ENCODE peak calls at places on chromosomes 12 and 14, in four cellular contexts. T is IMR-90, W is H1, V is mesendoderm. L is an unnamed sample.

GRCh38 chr14:103767306-103767894 is 51.8 kb downstream of the ZFYVE21 start:
- DNase-seq in T (peak; percentile 37), W (no peak), V (no peak), L (no peak)

GRCh38 chr12:125185740-125186470 is 120.7 kb downstream of the AACS start:
- DNase-seq in T (peak; percentile 44), W (no peak), V (peak; percentile 93), L (peak; percentile 96)

GRCh38 chr14:103969961-103970360 is 27.6 kb upstream of the RD3L start:
- DNase-seq in T (no peak), W (no peak), V (no peak), L (no peak)

GRCh38 chr12:418432-418831 is 17.0 kb downstream of the CCDC77 start:
- DNase-seq in T (no peak), W (no peak), V (no peak), L (no peak)

GRCh38 chr12:54549774-54550451 is 512 bp downstream of the PDE1B start:
- DNase-seq in T (no peak), W (no peak), V (peak; percentile 37), L (no peak)

GRCh38 chr14:69580009-69580577 is 5.4 kb upstream of the CCDC177 start:
- DNase-seq in T (peak; percentile 96), W (no peak), V (peak; percentile 91), L (peak; percentile 83)

GRCh38 chr14:63269561-63270225 is 49.0 kb downstream of the GPHB5 start:
- DNase-seq in T (no peak), W (no peak), V (no peak), L (no peak)

GRCh38 chr12:124616394-124617343 is 49.3 kb upstream of the NCOR2 start:
- DNase-seq in T (no peak), W (no peak), V (no peak), L (no peak)

GRCh38 chr14:93997933-93998870 is 1.1 kb downstream of the CCDC197 start:
- DNase-seq in T (no peak), W (no peak), V (no peak), L (no peak)

GRCh38 chr14:30125322-30125944 is 197.8 kb upstream of the PRKD1 start:
- DNase-seq in T (no peak), W (no peak), V (no peak), L (no peak)

GRCh38 chr12:12881495-12881894 is 9.9 kb upstream of the GPRC5A start:
- DNase-seq in T (peak; percentile 79), W (no peak), V (no peak), L (no peak)

GRCh38 chr12:132300789-132301722 is 28.3 kb downstream of the GALNT9 start:
- DNase-seq in T (no peak), W (no peak), V (no peak), L (no peak)

GRCh38 chr14:63045612-63046320 is 508 bp upstream of the KCNH5 start:
- DNase-seq in T (peak; percentile 40), W (peak; percentile 44), V (peak; percentile 89), L (peak; percentile 92)

GRCh38 chr12:9319044-9319841 is 111.0 kb upstream of the PZP start:
- DNase-seq in T (no peak), W (no peak), V (no peak), L (no peak)

GRCh38 chr14:81221579-81222102 is 882 bp upstream of the GTF2A1 start:
- DNase-seq in T (peak; percentile 5), W (no peak), V (peak; percentile 50), L (no peak)

GRCh38 chr14:21428930-21429329 is 27.0 kb downstream of the CHD8 start:
- DNase-seq in T (no peak), W (no peak), V (no peak), L (no peak)

GRCh38 chr14:76771432-76771980 is 10.2 kb downstream of the VASH1 start:
- DNase-seq in T (no peak), W (no peak), V (no peak), L (peak; percentile 23)

GRCh38 chr12:58171914-58172313 is 230.5 kb downstream of the ATP23 start:
- DNase-seq in T (peak; percentile 39), W (no peak), V (no peak), L (no peak)

GRCh38 chr14:96104469-96105057 is 65.4 kb downstream of the C14orf132 start:
- DNase-seq in T (peak; percentile 100), W (no peak), V (no peak), L (no peak)

GRCh38 chr12:121578230-121579189 is 2.3 kb downstream of the KDM2B start:
- DNase-seq in T (peak; percentile 21), W (peak; percentile 34), V (peak; percentile 63), L (peak; percentile 66)

GRCh38 chr14:78345346-78345745 is 175.2 kb downstream of the NRXN3 start:
- DNase-seq in T (no peak), W (no peak), V (no peak), L (no peak)

GRCh38 chr14:69625299-69626131 is 14.1 kb downstream of the SUSD6 start:
- DNase-seq in T (peak; percentile 66), W (no peak), V (no peak), L (no peak)

GRCh38 chr12:53951577-53952334 is 2.9 kb upstream of the HOXC12 start:
- DNase-seq in T (no peak), W (no peak), V (no peak), L (no peak)

GRCh38 chr12:105228494-105228893 is 7.5 kb downstream of the APPL2 start:
- DNase-seq in T (peak; percentile 80), W (no peak), V (no peak), L (no peak)

GRCh38 chr14:77265561-77266335 is 5.3 kb downstream of the NGB start:
- DNase-seq in T (no peak), W (no peak), V (no peak), L (no peak)

GRCh38 chr14:88710709-88711108 is 82.0 kb downstream of the EML5 start:
- DNase-seq in T (no peak), W (no peak), V (no peak), L (no peak)

GRCh38 chr14:99190696-99191662 is 81.0 kb downstream of the BCL11B start:
- DNase-seq in T (no peak), W (no peak), V (peak; percentile 32), L (no peak)

GRCh38 chr14:28365510-28365909 is 401.1 kb upstream of the FOXG1 start:
- DNase-seq in T (no peak), W (no peak), V (no peak), L (no peak)

GRCh38 chr12:44422559-44422958 is 453.6 kb downstream of the NELL2 start:
- DNase-seq in T (no peak), W (no peak), V (peak; percentile 28), L (no peak)

GRCh38 chr14:78164226-78164853 is 5.8 kb upstream of the NRXN3 start:
- DNase-seq in T (no peak), W (peak; percentile 50), V (peak; percentile 76), L (peak; percentile 85)

GRCh38 chr14:64293976-64294671 is at the start of gene ESR2:
- DNase-seq in T (peak; percentile 36), W (peak; percentile 3), V (peak; percentile 74), L (peak; percentile 56)

GRCh38 chr12:28583771-28584261 is 393.6 kb downstream of the CCDC91 start:
- DNase-seq in T (peak; percentile 34), W (no peak), V (peak; percentile 4), L (no peak)

GRCh38 chr14:60184597-60185555 is 19.7 kb upstream of the DHRS7 start:
- DNase-seq in T (no peak), W (no peak), V (no peak), L (no peak)

GRCh38 chr12:39103552-39104165 is 198.3 kb upstream of the CPNE8 start:
- DNase-seq in T (no peak), W (no peak), V (peak; percentile 82), L (no peak)

GRCh38 chr14:68047910-68048309 is 228.3 kb downstream of the RAD51B start:
- DNase-seq in T (peak; percentile 77), W (no peak), V (no peak), L (no peak)

GRCh38 chr14:68050177-68050576 is 230.6 kb downstream of the RAD51B start:
- DNase-seq in T (no peak), W (no peak), V (no peak), L (no peak)
- H4K5ac ChIP-seq in T (no peak overlapping the region), W (no peak overlapping the region), V (no peak overlapping the region), L (no peak overlapping the region)

DNA sequence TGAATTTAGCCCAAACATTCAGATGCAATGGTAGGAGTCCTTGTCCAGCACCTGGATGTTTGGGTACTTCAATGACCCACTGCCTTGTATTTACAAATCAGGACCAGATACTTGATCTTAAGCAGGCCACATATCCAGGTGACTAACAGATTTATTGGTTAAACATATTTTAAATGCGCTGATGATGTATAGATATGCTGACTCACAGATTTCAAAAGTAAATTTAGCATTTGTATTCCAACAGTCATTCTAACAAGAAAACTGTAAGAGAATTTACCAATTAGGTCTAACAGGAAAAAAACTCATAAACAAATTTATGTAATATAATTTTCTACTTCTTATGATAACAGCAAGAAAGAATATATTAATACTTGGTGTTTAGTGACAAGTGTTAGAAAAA is 29.4 kb upstream of the MYF6 start:
- DNase-seq in T (no peak), W (no peak), V (no peak), L (no peak)
- H3K56ac ChIP-seq in T (no peak overlapping the region), W (no peak overlapping the region), V (no peak overlapping the region), L (no peak overlapping the region)

GRCh38 chr14:39433452-39433813 is 1.2 kb upstream of the FBXO33 start:
- DNase-seq in T (no peak), W (no peak), V (no peak), L (no peak)

GRCh38 chr14:39431416-39432178 is 636 bp downstream of the FBXO33 start:
- DNase-seq in T (peak; percentile 33), W (no peak), V (peak; percentile 65), L (peak; percentile 54)

GRCh38 chr14:39432179-39432618 is at the start of gene FBXO33:
- DNase-seq in T (peak; percentile 96), W (peak; percentile 86), V (peak; percentile 98), L (peak; percentile 98)

GRCh38 chr14:39434401-39434800 is 2.2 kb upstream of the FBXO33 start:
- DNase-seq in T (peak; percentile 8), W (no peak), V (no peak), L (no peak)

DNA sequence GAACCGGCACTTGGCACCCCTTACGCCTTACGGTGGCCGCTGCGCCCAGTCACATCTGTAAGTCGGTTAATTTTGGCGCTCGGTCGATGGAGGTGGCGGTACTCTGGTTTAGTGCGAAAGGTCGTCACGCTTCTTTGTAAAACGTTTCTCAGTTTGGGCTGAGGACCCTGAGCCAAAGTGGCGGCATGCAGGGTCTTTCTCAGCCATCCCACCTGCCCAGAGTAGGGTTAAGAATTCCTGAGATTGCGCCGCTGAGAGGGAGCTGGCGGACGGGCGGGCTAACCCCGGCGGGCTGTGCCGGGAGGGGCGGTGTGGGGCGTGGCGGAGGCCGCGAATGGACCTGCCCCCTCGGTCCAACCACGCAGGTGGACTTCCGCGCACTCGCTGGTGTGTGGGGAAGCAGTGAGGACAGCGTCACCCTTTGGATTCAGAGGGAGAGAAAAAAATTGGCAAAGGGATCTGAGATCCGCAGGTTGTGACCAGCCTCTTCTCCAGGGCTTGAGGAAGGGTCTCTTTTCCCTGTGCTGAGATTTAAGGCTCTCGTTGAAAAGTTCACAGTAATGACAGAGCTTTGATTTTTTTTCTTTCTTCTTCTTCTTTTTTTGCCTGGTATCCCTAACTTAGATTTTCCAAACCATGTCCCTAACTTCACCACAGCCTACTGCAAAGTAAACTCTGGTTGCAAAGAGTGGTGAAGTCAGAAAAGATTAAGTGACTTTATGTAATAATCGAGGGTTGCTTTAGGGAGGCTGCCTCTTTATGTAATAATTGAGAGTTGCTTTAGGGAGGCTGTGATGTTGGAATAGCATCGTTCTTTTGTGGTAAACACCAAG is 602 bp upstream of the FBXO33 start:
- DNase-seq in T (peak; percentile 65), W (peak; percentile 33), V (peak; percentile 92), L (peak; percentile 88)
- H2BK5ac ChIP-seq in T (peak overlapping the region; percentile 74), W (peak overlapping the region; percentile 89), V (peak overlapping the region; percentile 71), L (no peak overlapping the region)

DNA sequence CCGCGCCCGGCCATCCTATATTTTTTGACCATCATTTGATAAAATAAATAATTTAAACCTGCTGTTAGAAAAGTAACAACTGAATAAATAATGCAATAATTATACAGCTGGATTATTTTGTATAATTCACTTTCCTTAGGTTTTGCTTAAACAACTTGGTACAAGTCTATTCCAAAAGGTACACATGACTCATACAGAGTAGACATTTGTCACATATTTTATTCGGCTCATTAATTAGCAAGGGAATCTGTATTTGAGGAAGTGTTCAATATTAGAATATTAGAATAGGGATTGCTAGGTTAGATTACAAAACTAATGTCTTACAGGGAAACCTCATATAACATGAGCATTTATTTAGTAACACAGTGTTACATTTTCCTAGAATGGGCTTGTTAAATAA is 48.7 kb downstream of the ATP2A2 start:
- DNase-seq in T (no peak), W (no peak), V (no peak), L (no peak)
- H4K5ac ChIP-seq in T (no peak overlapping the region), W (no peak overlapping the region), V (no peak overlapping the region), L (no peak overlapping the region)